ENCODE peak calls at places on chromosomes 1 and 21, in ten cellular contexts. U is tibial nerve, V is body of pancreas, D is uterus, O is IMR-90, F is esophagus squamous epithelium, Q is ovary, M is NB4, K is Peyer's patch, Z is breast epithelium. C is an unnamed sample.

GRCh38 chr1:2801535-2802291 is at the start of gene TTC34:
- DNase-seq in Q (no peak), D (no peak), O (no peak), Z (no peak), V (peak; percentile 19), M (peak; percentile 69), F (no peak), K (peak; percentile 60), U (no peak), C (peak; percentile 69)

GRCh38 chr1:89733748-89734147 is 87.1 kb upstream of the LRRC8D start:
- DNase-seq in O (no peak), V (no peak), U (no peak), D (no peak), F (no peak), M (no peak), K (no peak), Q (no peak), Z (no peak), C (no peak)

GRCh38 chr1:203182377-203182927 is 4.1 kb downstream of the CHI3L1 start:
- DNase-seq in O (no peak), F (no peak), V (no peak), Z (no peak), K (no peak), U (no peak), Q (no peak), M (no peak), D (no peak), C (no peak)

GRCh38 chr21:39805983-39806382 is 61.0 kb downstream of the IGSF5 start:
- DNase-seq in M (no peak), Q (no peak), D (no peak), O (no peak), F (no peak), V (no peak), K (no peak), U (no peak), Z (no peak), C (no peak)

GRCh38 chr1:201842472-201843020 is 13.6 kb downstream of the IPO9 start:
- DNase-seq in F (no peak), M (peak; percentile 37), U (no peak), Q (no peak), O (no peak), D (no peak), Z (no peak), K (no peak), V (no peak), C (no peak)

GRCh38 chr1:151314137-151314875 is 12.9 kb downstream of the PI4KB start:
- DNase-seq in M (no peak), K (peak; percentile 79), Q (peak; percentile 88), U (peak; percentile 87), Z (peak; percentile 60), O (peak; percentile 87), F (no peak), D (peak; percentile 92), V (peak; percentile 64), C (peak; percentile 89)

GRCh38 chr1:161805399-161806197 is 39.5 kb downstream of the ATF6 start:
- DNase-seq in U (no peak), M (no peak), D (no peak), Z (no peak), V (no peak), K (no peak), O (no peak), F (no peak), Q (no peak), C (no peak)

GRCh38 chr1:150410582-150411101 is 46.7 kb downstream of the RPRD2 start:
- DNase-seq in O (peak; percentile 43), V (no peak), Z (no peak), Q (no peak), U (no peak), K (no peak), M (peak; percentile 81), F (no peak), D (no peak), C (no peak)

GRCh38 chr1:63317007-63317813 is 5.2 kb upstream of the FOXD3 start:
- DNase-seq in Q (no peak), O (peak; percentile 41), K (peak; percentile 85), M (peak; percentile 83), D (no peak), U (no peak), F (no peak), Z (peak; percentile 30), V (peak; percentile 79), C (peak; percentile 53)

GRCh38 chr21:32520885-32521735 is 64.2 kb downstream of the TCP10L start:
- DNase-seq in O (peak; percentile 97), Q (peak; percentile 84), M (peak; percentile 84), Z (peak; percentile 90), F (no peak), V (peak; percentile 78), K (peak; percentile 75), D (peak; percentile 91), U (peak; percentile 87), C (peak; percentile 81)

GRCh38 chr1:203677771-203678170 is 51.1 kb downstream of the ATP2B4 start:
- DNase-seq in M (no peak), O (no peak), Q (no peak), F (no peak), Z (no peak), U (no peak), V (no peak), D (no peak), K (no peak), C (no peak)

GRCh38 chr1:16118706-16119105 is 37.2 kb downstream of the EPHA2 start:
- DNase-seq in F (no peak), U (no peak), O (no peak), M (no peak), K (no peak), Z (no peak), Q (no peak), D (no peak), V (no peak), C (no peak)

DNA sequence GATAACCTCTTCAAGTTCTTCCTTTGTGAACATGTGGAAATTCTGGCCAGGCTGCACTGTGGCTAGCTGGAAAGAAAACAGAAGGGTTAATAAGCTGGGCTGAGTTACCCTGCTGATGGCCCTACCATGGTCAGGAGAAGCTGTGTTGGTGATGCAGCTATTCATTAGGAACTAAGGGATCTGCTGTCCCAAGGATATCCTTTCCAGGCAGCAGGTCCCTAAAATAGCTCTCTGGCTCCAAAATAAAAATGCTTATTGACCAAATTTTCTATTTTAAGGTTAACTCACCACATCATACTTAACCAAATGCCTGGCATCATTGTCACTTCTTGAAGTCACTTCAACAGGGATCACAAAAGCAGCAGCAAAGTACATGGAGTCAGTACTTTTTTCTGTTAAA is 4.3 kb upstream of the SORT1 start:
- DNase-seq in D (no peak), F (no peak), M (no peak), O (no peak), U (no peak), V (no peak), K (no peak), Z (no peak), Q (no peak), C (no peak)
- TF ChIP-seq POLR2A in D (no peak), F (no peak), M (no peak), O (no peak), U (no peak), V (no peak), K (no peak), Z (no peak), Q (no peak), C (no peak)

GRCh38 chr1:116482490-116482889 is 88.3 kb downstream of the CD58 start:
- DNase-seq in F (no peak), V (no peak), D (no peak), M (no peak), O (no peak), K (no peak), Z (no peak), Q (no peak), U (no peak), C (no peak)

GRCh38 chr1:116485976-116486375 is 84.8 kb downstream of the CD58 start:
- DNase-seq in V (no peak), O (peak; percentile 37), K (no peak), F (no peak), M (no peak), D (no peak), Q (no peak), U (no peak), Z (no peak), C (no peak)

GRCh38 chr1:116485071-116485735 is 85.6 kb downstream of the CD58 start:
- DNase-seq in O (peak; percentile 78), Z (peak; percentile 52), M (peak; percentile 80), F (no peak), Q (peak; percentile 90), V (peak; percentile 89), D (peak; percentile 78), K (peak; percentile 96), U (peak; percentile 79), C (peak; percentile 63)

GRCh38 chr1:116481934-116482333 is 88.9 kb downstream of the CD58 start:
- DNase-seq in O (no peak), K (peak; percentile 90), D (no peak), M (no peak), Z (no peak), Q (no peak), F (no peak), V (no peak), U (no peak), C (no peak)

GRCh38 chr1:116483481-116484309 is 87.1 kb downstream of the CD58 start:
- DNase-seq in K (peak; percentile 85), Z (no peak), U (no peak), D (no peak), V (no peak), M (no peak), Q (peak; percentile 35), O (peak; percentile 5), F (no peak), C (no peak)
- TF ChIP-seq POLR2A in K (peak; percentile 65), Z (no peak), U (no peak), D (no peak), V (no peak), M (no peak), Q (no peak), O (no peak), F (no peak), C (no peak)

GRCh38 chr1:11788549-11789053 is 17.2 kb downstream of the MTHFR start:
- DNase-seq in U (no peak), F (no peak), V (no peak), D (no peak), O (no peak), K (no peak), M (no peak), Q (peak; percentile 50), Z (no peak), C (no peak)
- TF ChIP-seq POLR2A in U (no peak), F (no peak), V (no peak), D (no peak), O (no peak), K (no peak), M (no peak), Q (no peak), Z (no peak), C (no peak)

DNA sequence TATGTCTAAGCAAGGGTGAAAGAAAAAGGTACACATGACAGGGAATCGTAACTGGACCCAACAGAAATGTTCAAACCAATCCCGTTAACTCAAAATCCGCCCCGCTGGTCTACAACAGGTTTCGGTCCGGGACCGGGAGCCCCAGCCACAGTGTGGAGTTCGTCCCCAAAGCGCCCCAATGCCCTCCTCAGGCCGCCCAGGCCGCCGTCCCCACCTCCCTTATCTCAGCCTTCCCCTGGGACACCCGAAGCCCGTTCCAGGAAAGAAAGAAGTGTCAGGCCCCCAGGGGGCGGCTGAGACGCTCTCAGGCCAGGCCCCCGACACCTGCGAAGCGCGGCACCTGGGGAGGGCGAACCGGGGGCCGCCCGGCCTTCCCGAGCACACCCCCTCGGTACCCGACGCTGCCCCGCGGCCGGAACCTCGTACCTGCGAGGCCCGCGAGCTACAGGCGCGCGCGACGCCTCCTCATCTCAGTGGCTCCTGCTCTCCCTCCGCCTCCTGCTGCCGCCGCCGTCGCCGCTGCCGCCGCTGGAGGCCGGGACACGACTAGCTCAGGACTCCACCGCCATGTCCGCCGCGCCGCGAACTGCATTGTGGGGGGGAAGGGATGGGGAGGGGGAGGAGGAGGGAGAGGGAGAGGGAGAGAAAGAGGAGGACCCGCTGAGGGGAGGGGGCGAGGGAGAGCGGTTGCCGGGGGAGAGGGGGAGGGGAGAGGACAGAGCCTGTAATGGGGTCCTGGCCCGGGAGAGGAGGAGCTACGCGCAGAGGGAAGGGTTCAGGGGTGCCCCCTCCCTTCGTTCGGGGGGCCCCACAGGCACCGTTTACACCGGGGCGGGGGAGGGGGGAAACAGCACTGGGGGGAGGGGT is at the start of gene TUT4:
- DNase-seq in U (peak; percentile 56), Z (peak; percentile 71), M (peak; percentile 92), Q (peak; percentile 87), F (peak; percentile 39), V (peak; percentile 78), K (peak; percentile 84), O (peak; percentile 75), D (peak; percentile 69), C (peak; percentile 45)
- TF ChIP-seq POLR2A in U (peak; percentile 43), Z (no peak), M (no peak), Q (peak; percentile 18), F (peak; percentile 18), V (peak; percentile 41), K (peak; percentile 52), O (no peak), D (peak; percentile 24), C (peak; percentile 67)

C was measured in H54.